ENCODE peak calls at places on chromosomes 12 and 14, in seven cellular contexts. X is T follicular helper cell; D is NCI-H1092 treated with DMSO at 0.1 percent for 48 hours; S is CD8-positive, alpha-beta memory T cell; N is lung; K is spleen; U is foreskin fibroblast. C is an unnamed sample.

GRCh38 chr14:89252887-89253532 is 164.0 kb downstream of the FOXN3 start:
- DNase-seq in X (no peak), D (peak; percentile 43), S (no peak), N (no peak), K (no peak), U (no peak), C (no peak)

GRCh38 chr12:68207276-68207675 is 18.3 kb downstream of the IL26 start:
- DNase-seq in X (no peak), D (peak; percentile 43), S (no peak), N (no peak), K (no peak), U (no peak), C (no peak)

GRCh38 chr12:75599061-75599460 is 87.7 kb upstream of the KRR1 start:
- DNase-seq in X (no peak), D (no peak), S (no peak), N (no peak), K (no peak), U (no peak), C (no peak)

GRCh38 chr12:122106891-122107660 is 28.5 kb downstream of the MLXIP start:
- DNase-seq in X (no peak), D (peak; percentile 65), S (no peak), N (peak; percentile 84), K (no peak), U (peak; percentile 69), C (no peak)

GRCh38 chr12:69189378-69189978 is 49.9 kb upstream of the CPSF6 start:
- DNase-seq in X (no peak), D (no peak), S (no peak), N (no peak), K (no peak), U (no peak), C (no peak)

GRCh38 chr12:84172823-84173424 is 739.7 kb downstream of the SLC6A15 start:
- DNase-seq in X (no peak), D (no peak), S (no peak), N (no peak), K (peak; percentile 47), U (no peak), C (no peak)

GRCh38 chr14:73323889-73324535 is 86.7 kb downstream of the PAPLN start:
- DNase-seq in X (no peak), D (no peak), S (no peak), N (no peak), K (no peak), U (no peak), C (no peak)

GRCh38 chr14:92122351-92122677 is 545 bp downstream of the CPSF2 start:
- DNase-seq in X (no peak), D (peak; percentile 47), S (peak; percentile 3), N (no peak), K (no peak), U (peak; percentile 43), C (no peak)

GRCh38 chr12:124408822-124409517 is 114.1 kb downstream of the RFLNA start:
- DNase-seq in X (no peak), D (no peak), S (no peak), N (no peak), K (no peak), U (no peak), C (no peak)

GRCh38 chr12:121255433-121255832 is 41.1 kb downstream of the CAMKK2 start:
- DNase-seq in X (no peak), D (no peak), S (no peak), N (no peak), K (no peak), U (no peak), C (no peak)

GRCh38 chr12:85057370-85057963 is 21.3 kb downstream of the LRRIQ1 start:
- DNase-seq in X (no peak), D (peak; percentile 32), S (no peak), N (no peak), K (no peak), U (peak; percentile 77), C (no peak)

GRCh38 chr12:67996347-67996746 is 7.1 kb downstream of the IFNG-AS1 start:
- DNase-seq in X (no peak), D (no peak), S (no peak), N (no peak), K (no peak), U (no peak), C (no peak)

GRCh38 chr12:23950775-23951391 is 1.4 kb upstream of the SOX5 start:
- DNase-seq in X (no peak), D (peak; percentile 60), S (no peak), N (no peak), K (no peak), U (no peak), C (no peak)

C was measured in osteocyte.